ENCODE peak calls at places on chromosomes 4 and X, in seven cellular contexts. W, X, Z, R, I, C and L are unnamed samples.

GRCh38 chr4:162770761-162771490 is 395.8 kb downstream of the NAF1 start:
- DNase-seq in W (no peak), I (no peak), X (no peak), R (no peak), Z (no peak), C (no peak), L (no peak)

GRCh38 chr4:152735302-152735917 is 44.1 kb downstream of the TIGD4 start:
- DNase-seq in Z (no peak), I (peak; percentile 5), W (no peak), C (no peak), X (no peak), R (peak; percentile 41), L (peak; percentile 54)

GRCh38 chr4:149765630-149766029 is 50.0 kb downstream of the IQCM start:
- DNase-seq in Z (no peak), W (no peak), R (peak; percentile 8), I (no peak), X (no peak), C (no peak), L (peak; percentile 59)

GRCh38 chr4:37628977-37629609 is 57.1 kb downstream of the RELL1 start:
- DNase-seq in R (peak; percentile 86), C (no peak), Z (no peak), W (no peak), I (no peak), X (no peak), L (peak; percentile 87)

GRCh38 chr4:54657556-54658313 is at the start of gene KIT:
- DNase-seq in X (peak; percentile 27), C (peak; percentile 18), I (peak; percentile 26), R (no peak), Z (no peak), W (peak; percentile 60), L (no peak)

GRCh38 chr4:52968241-52968640 is 106.1 kb downstream of the RASL11B start:
- DNase-seq in X (no peak), I (no peak), Z (no peak), C (no peak), R (peak; percentile 47), W (no peak), L (no peak)

GRCh38 chrX:155330992-155331391 is 3.4 kb downstream of the CLIC2 start:
- DNase-seq in R (no peak), I (no peak), C (no peak), W (no peak), X (no peak), Z (no peak), L (no peak)

GRCh38 chr4:184706453-184706852 is 27.4 kb downstream of the CENPU start:
- DNase-seq in W (no peak), X (no peak), Z (no peak), C (no peak), R (no peak), I (no peak), L (no peak)

GRCh38 chr4:7388627-7389026 is 46.1 kb downstream of the PSAPL1 start:
- DNase-seq in X (no peak), C (no peak), R (no peak), Z (no peak), I (no peak), W (no peak), L (no peak)

GRCh38 chr4:10983274-10983673 is 298.7 kb upstream of the CLNK start:
- DNase-seq in C (no peak), I (peak; percentile 41), X (peak; percentile 27), Z (no peak), W (no peak), R (peak; percentile 11), L (no peak)

GRCh38 chr4:83125738-83126141 is 11.2 kb upstream of the PLAC8 start:
- DNase-seq in Z (no peak), R (no peak), C (no peak), W (no peak), I (no peak), X (peak; percentile 57), L (no peak)

GRCh38 chrX:56788717-56789122 is 59.7 kb downstream of the NBDY start:
- DNase-seq in I (no peak), C (peak; percentile 67), Z (no peak), W (peak; percentile 76), R (no peak), X (peak; percentile 78), L (no peak)

GRCh38 chrX:64894454-64895038 is 81.7 kb downstream of the ZC4H2 start:
- DNase-seq in C (peak; percentile 1), R (peak; percentile 0), Z (no peak), I (no peak), X (peak; percentile 64), W (no peak), L (no peak)

GRCh38 chrX:155216179-155216939 is at the start of gene VBP1:
- DNase-seq in C (peak; percentile 91), I (peak; percentile 86), R (peak; percentile 92), W (peak; percentile 93), X (peak; percentile 92), Z (peak; percentile 67), L (peak; percentile 92)

GRCh38 chr4:77650787-77651186 is 45.2 kb downstream of the CXCL13 start:
- DNase-seq in W (no peak), C (no peak), R (no peak), X (no peak), I (no peak), Z (no peak), L (no peak)

GRCh38 chr4:8921465-8921864 is 49.8 kb upstream of the HMX1 start:
- DNase-seq in C (no peak), R (no peak), X (no peak), W (no peak), Z (no peak), I (no peak), L (no peak)

GRCh38 chr4:113976937-113977855 is 2.3 kb downstream of the ARSJ start:
- DNase-seq in R (no peak), Z (no peak), C (no peak), I (no peak), X (no peak), W (no peak), L (peak; percentile 41)

GRCh38 chr4:149997881-149998421 is 80.3 kb upstream of the DCLK2 start:
- DNase-seq in X (peak; percentile 25), I (peak; percentile 19), Z (no peak), C (no peak), W (no peak), R (peak; percentile 60), L (peak; percentile 91)

GRCh38 chr4:15337258-15337657 is 90.6 kb upstream of the C1QTNF7 start:
- DNase-seq in X (no peak), C (no peak), Z (no peak), R (no peak), W (no peak), I (no peak), L (no peak)

GRCh38 chrX:107348051-107348450 is 101.4 kb upstream of the FRMPD3 start:
- DNase-seq in Z (no peak), I (no peak), R (no peak), X (no peak), W (no peak), C (no peak), L (no peak)

GRCh38 chr4:135186002-135186401 is 984.4 kb upstream of the PABPC4L start:
- DNase-seq in X (no peak), R (no peak), C (no peak), W (no peak), I (no peak), Z (no peak), L (no peak)

GRCh38 chrX:153884136-153885076 is 1.6 kb downstream of the L1CAM start:
- DNase-seq in W (no peak), X (peak; percentile 38), R (peak; percentile 41), C (no peak), I (no peak), Z (no peak), L (no peak)

GRCh38 chr4:4333265-4333706 is 43.2 kb downstream of the ZBTB49 start:
- DNase-seq in X (peak; percentile 13), W (peak; percentile 80), Z (no peak), I (peak; percentile 87), C (no peak), R (peak; percentile 5), L (peak; percentile 36)

GRCh38 chr4:154124539-154125255 is 335.8 kb upstream of the SFRP2 start:
- DNase-seq in I (no peak), C (no peak), R (peak; percentile 79), W (no peak), X (no peak), Z (no peak), L (peak; percentile 74)

GRCh38 chrX:93673056-93673868 is at the start of gene NAP1L3:
- DNase-seq in C (peak; percentile 71), X (peak; percentile 79), R (no peak), W (peak; percentile 61), I (no peak), Z (peak; percentile 8), L (peak; percentile 49)

GRCh38 chr4:3025881-3026280 is 48.5 kb downstream of the HTT-AS start:
- DNase-seq in Z (no peak), W (no peak), I (no peak), C (no peak), R (no peak), X (no peak), L (no peak)

GRCh38 chr4:149605601-149606378 is 209.9 kb downstream of the IQCM start:
- DNase-seq in X (no peak), C (no peak), Z (no peak), R (peak; percentile 54), W (no peak), I (no peak), L (peak; percentile 90)

GRCh38 chrX:45424341-45424740 is 223.7 kb upstream of the DIPK2B start:
- DNase-seq in C (no peak), X (no peak), Z (no peak), I (no peak), R (no peak), W (no peak), L (no peak)